ENCODE peak calls at places on chromosomes 3 and 15, in eight cellular contexts. G is OCI-LY7, B is uterus, K is K562, A is endothelial cell of umbilical vein, I is Peyer's patch, U is sigmoid colon, N is left ventricle myocardium inferior. T is an unnamed sample.

GRCh38 chr15:52004806-52005205 is 14.2 kb upstream of the MAPK6 start:
- DNase-seq in G (no peak), B (no peak), K (no peak), A (no peak), I (no peak), U (no peak), N (no peak), T (no peak)

GRCh38 chr15:87268675-87269074 is 987.9 kb downstream of the NTRK3 start:
- DNase-seq in G (no peak), B (no peak), K (no peak), A (no peak), I (no peak), U (no peak), N (no peak), T (no peak)

GRCh38 chr15:50302581-50302980 is 37.1 kb upstream of the HDC start:
- DNase-seq in G (no peak), B (no peak), K (no peak), A (no peak), I (no peak), U (no peak), N (no peak), T (no peak)

GRCh38 chr15:92963794-92964193 is 63.7 kb downstream of the CHD2 start:
- DNase-seq in G (no peak), B (no peak), K (no peak), A (no peak), I (no peak), U (no peak), N (no peak), T (no peak)

GRCh38 chr3:53944019-53944418 is 52.4 kb upstream of the SELENOK start:
- DNase-seq in G (no peak), B (no peak), K (no peak), A (no peak), I (no peak), U (no peak), N (no peak), T (no peak)

GRCh38 chr3:44906997-44907396 is 32.6 kb downstream of the TGM4 start:
- DNase-seq in G (no peak), B (no peak), K (no peak), A (no peak), I (no peak), U (no peak), N (no peak), T (no peak)

GRCh38 chr3:120198305-120198878 is 86.6 kb downstream of the GPR156 start:
- DNase-seq in G (peak; percentile 13), B (no peak), K (no peak), A (peak; percentile 39), I (no peak), U (no peak), N (no peak), T (no peak)

GRCh38 chr3:64801856-64802255 is 114.1 kb upstream of the ADAMTS9 start:
- DNase-seq in G (no peak), B (no peak), K (no peak), A (peak; percentile 7), I (no peak), U (no peak), N (no peak), T (no peak)

GRCh38 chr3:193593666-193594025 is 638 bp downstream of the OPA1 start:
- DNase-seq in G (peak; percentile 34), B (no peak), K (peak; percentile 34), A (peak; percentile 50), I (no peak), U (no peak), N (no peak), T (no peak)

GRCh38 chr3:181727122-181728036 is 15.7 kb downstream of the SOX2 start:
- DNase-seq in G (peak; percentile 37), B (no peak), K (no peak), A (no peak), I (no peak), U (no peak), N (no peak), T (no peak)

GRCh38 chr15:77840962-77841361 is 208.2 kb upstream of the LINGO1 start:
- DNase-seq in G (no peak), B (no peak), K (no peak), A (no peak), I (no peak), U (no peak), N (no peak), T (peak; percentile 37)

GRCh38 chr3:15271785-15272381 is 60.5 kb downstream of the SH3BP5 start:
- DNase-seq in G (peak; percentile 50), B (peak; percentile 28), K (no peak), A (no peak), I (peak; percentile 91), U (peak; percentile 80), N (peak; percentile 50), T (peak; percentile 60)

GRCh38 chr3:127446756-127447155 is 143.8 kb downstream of the TPRA1 start:
- DNase-seq in G (no peak), B (no peak), K (no peak), A (no peak), I (no peak), U (peak; percentile 40), N (peak; percentile 1), T (no peak)

GRCh38 chr3:72505539-72506430 is 342.5 kb downstream of the SHQ1 start:
- DNase-seq in G (no peak), B (no peak), K (no peak), A (no peak), I (no peak), U (no peak), N (no peak), T (no peak)

GRCh38 chr3:236881-237280 is 40.3 kb downstream of the CHL1 start:
- DNase-seq in G (no peak), B (no peak), K (no peak), A (no peak), I (no peak), U (no peak), N (no peak), T (no peak)

GRCh38 chr3:180322829-180323228 is 279.1 kb upstream of the TTC14 start:
- DNase-seq in G (no peak), B (no peak), K (no peak), A (no peak), I (no peak), U (no peak), N (no peak), T (no peak)

GRCh38 chr3:89467886-89468479 is 360.6 kb downstream of the EPHA3 start:
- DNase-seq in G (no peak), B (no peak), K (no peak), A (no peak), I (no peak), U (no peak), N (no peak), T (no peak)

GRCh38 chr3:195094211-195094921 is 176.6 kb downstream of the XXYLT1 start:
- DNase-seq in G (peak; percentile 44), B (no peak), K (no peak), A (no peak), I (peak; percentile 89), U (no peak), N (peak; percentile 12), T (no peak)

GRCh38 chr3:191321019-191321767 is 8.0 kb upstream of the CCDC50 start:
- DNase-seq in G (no peak), B (no peak), K (no peak), A (no peak), I (no peak), U (no peak), N (no peak), T (no peak)

GRCh38 chr3:124257332-124257864 is 265.5 kb upstream of the ROPN1 start:
- DNase-seq in G (no peak), B (no peak), K (no peak), A (peak; percentile 27), I (no peak), U (no peak), N (no peak), T (no peak)

GRCh38 chr3:181178991-181179390 is 189.5 kb upstream of the DNAJC19 start:
- DNase-seq in G (no peak), B (no peak), K (no peak), A (no peak), I (no peak), U (no peak), N (no peak), T (no peak)

GRCh38 chr3:16508242-16508575 is 5.3 kb downstream of the RFTN1 start:
- DNase-seq in G (no peak), B (no peak), K (no peak), A (no peak), I (no peak), U (no peak), N (no peak), T (no peak)
- H3K4me1 ChIP-seq in G (peaks cover 85% of the 10 kb centered on the region), B (peaks cover 7% of the 10 kb centered on the region), K (no peaks in the 10 kb centered on the region), A (peaks cover 16% of the 10 kb centered on the region), I (peaks cover 8% of the 10 kb centered on the region), U (no peaks in the 10 kb centered on the region), N (peaks cover 99% of the 10 kb centered on the region), T (no peaks in the 10 kb centered on the region)

GRCh38 chr3:46097691-46098241 is 70.5 kb upstream of the XCR1 start:
- DNase-seq in G (peak; percentile 44), B (peak; percentile 59), K (no peak), A (no peak), I (no peak), U (peak; percentile 78), N (no peak), T (peak; percentile 46)
- H3K27ac ChIP-seq in G (peak overlapping the region; percentile 64), B (peak overlapping the region; percentile 76), K (no peak overlapping the region), A (no peak overlapping the region), I (peak overlapping the region; percentile 77), U (peak overlapping the region; percentile 68), N (peak overlapping the region; percentile 80), T (no peak overlapping the region)

DNA sequence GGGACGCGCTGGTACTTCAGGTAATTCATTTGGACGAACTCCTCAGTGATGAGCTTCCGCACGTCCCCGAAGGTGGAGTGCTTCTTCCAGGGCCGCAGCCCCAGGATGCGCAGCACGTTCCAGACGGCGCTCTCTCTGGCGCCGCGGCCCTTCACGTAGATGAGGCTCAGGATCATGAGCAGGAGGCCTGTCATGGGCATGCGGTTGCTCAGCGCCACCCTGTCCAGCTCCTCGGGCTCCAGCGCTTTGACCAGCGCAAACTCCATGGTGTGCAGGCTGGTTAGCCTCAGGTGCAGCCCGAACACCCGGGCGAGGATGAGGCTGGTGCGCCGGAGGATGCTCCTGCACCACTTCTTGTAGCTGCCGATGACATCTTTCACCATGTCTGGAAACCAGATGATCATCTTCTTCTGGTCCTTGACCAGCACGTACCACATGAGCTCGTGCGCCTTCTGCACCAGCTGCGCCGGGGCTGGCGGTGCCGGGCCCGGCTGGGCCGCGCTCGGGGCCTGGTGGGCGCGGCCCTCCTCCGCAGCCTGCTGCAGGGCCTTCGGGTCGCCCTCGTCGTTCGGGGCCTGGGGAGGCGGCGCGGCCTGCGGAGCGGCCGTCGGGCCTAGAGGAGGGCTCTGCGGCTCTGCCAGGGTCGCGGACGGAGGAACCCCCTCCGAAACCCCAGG is 501 bp downstream of the NDN start:
- DNase-seq in G (no peak), B (no peak), K (no peak), A (peak; percentile 2), I (no peak), U (no peak), N (no peak), T (no peak)
- H3K4me3 ChIP-seq in G (no peak overlapping the region), B (peak overlapping the region; percentile 60), K (peak overlapping the region; percentile 27), A (peak overlapping the region; percentile 39), I (peak overlapping the region; percentile 54), U (peak overlapping the region; percentile 48), N (peak overlapping the region; percentile 68), T (peak overlapping the region; percentile 24)

GRCh38 chr3:185788292-185788691 is 36.5 kb downstream of the IGF2BP2 start:
- DNase-seq in G (no peak), B (no peak), K (no peak), A (no peak), I (no peak), U (no peak), N (no peak), T (no peak)
- H3K4me1 ChIP-seq in G (no peaks in the 10 kb centered on the region), B (no peaks in the 10 kb centered on the region), K (peaks cover 8% of the 10 kb centered on the region), A (peaks cover 17% of the 10 kb centered on the region), I (no peaks in the 10 kb centered on the region), U (no peaks in the 10 kb centered on the region), N (no peaks in the 10 kb centered on the region), T (no peaks in the 10 kb centered on the region)